ENCODE peak calls at places on chromosomes 6 and 20, in seven cellular contexts. F, A, D, Q, C, K and J are unnamed samples. For H3K27me3, the result is how much of the 10 kb centered on the place peaks cover.

GRCh38 chr20:61350500-61351250 is 98.6 kb downstream of the CDH4 start:
- DNase-seq in F (no peak), A (no peak), K (no peak), Q (no peak), D (no peak), C (no peak), J (no peak)

GRCh38 chr6:82875573-82876185 is 190.0 kb downstream of the UBE3D start:
- DNase-seq in C (no peak), K (peak), F (peak), A (no peak), D (no peak), Q (no peak), J (no peak)

GRCh38 chr20:10536531-10536930 is 101.4 kb downstream of the SLX4IP start:
- DNase-seq in D (no peak), K (no peak), F (no peak), C (no peak), Q (no peak), A (no peak), J (no peak)

GRCh38 chr6:14510038-14510437 is 392.5 kb downstream of the CD83 start:
- DNase-seq in Q (no peak), D (no peak), F (no peak), A (no peak), K (no peak), C (no peak), J (no peak)

GRCh38 chr6:156781882-156782631 is 4.9 kb downstream of the ARID1B start:
- DNase-seq in D (no peak), F (no peak), C (no peak), A (peak), Q (no peak), K (no peak), J (no peak)

GRCh38 chr6:169291639-169292339 is 38.1 kb upstream of the THBS2 start:
- DNase-seq in A (no peak), K (no peak), C (no peak), D (no peak), Q (no peak), F (no peak), J (no peak)

GRCh38 chr20:40743172-40743775 is 54.2 kb upstream of the MAFB start:
- DNase-seq in C (no peak), Q (no peak), A (no peak), D (no peak), K (no peak), F (no peak), J (no peak)

GRCh38 chr6:10837009-10837691 is 1.2 kb downstream of the MAK start:
- DNase-seq in C (no peak), A (no peak), K (no peak), Q (peak), F (peak), D (peak), J (no peak)

GRCh38 chr6:30590509-30590908 is 19.3 kb downstream of the ABCF1 start:
- DNase-seq in Q (no peak), F (no peak), K (no peak), A (no peak), D (no peak), C (no peak), J (no peak)

GRCh38 chr6:143402721-143403336 is 47.7 kb downstream of the ADAT2 start:
- DNase-seq in C (no peak), A (no peak), D (no peak), K (no peak), Q (no peak), F (no peak), J (no peak)

GRCh38 chr6:32816746-32817204 is at the start of gene HLA-DOB:
- DNase-seq in A (no peak), C (no peak), K (no peak), F (no peak), D (no peak), Q (no peak), J (peak)
- H3K27me3 ChIP-seq in A (under half), C (under half), K (under half), F (under half), D (under half), Q (under half), J (under half)

GRCh38 chr20:38178065-38178471 is 13.0 kb upstream of the TGM2 start:
- DNase-seq in F (no peak), C (no peak), D (no peak), K (no peak), A (no peak), Q (no peak), J (no peak)
- H3K27me3 ChIP-seq in F (under half), C (under half), D (under half), K (under half), A (under half), Q (under half), J (under half)

GRCh38 chr6:108127056-108127455 is 38.8 kb upstream of the NR2E1 start:
- DNase-seq in C (no peak), F (no peak), A (no peak), Q (no peak), D (no peak), K (no peak), J (no peak)

GRCh38 chr6:108123516-108123929 is 42.3 kb upstream of the NR2E1 start:
- DNase-seq in F (no peak), C (no peak), A (no peak), Q (no peak), K (no peak), D (no peak), J (no peak)

GRCh38 chr6:108120311-108120710 is 45.5 kb upstream of the NR2E1 start:
- DNase-seq in Q (no peak), A (no peak), C (no peak), K (no peak), D (no peak), F (no peak), J (no peak)

GRCh38 chr6:108121612-108122011 is 44.2 kb upstream of the NR2E1 start:
- DNase-seq in A (no peak), K (no peak), F (no peak), C (no peak), Q (no peak), D (no peak), J (no peak)

DNA sequence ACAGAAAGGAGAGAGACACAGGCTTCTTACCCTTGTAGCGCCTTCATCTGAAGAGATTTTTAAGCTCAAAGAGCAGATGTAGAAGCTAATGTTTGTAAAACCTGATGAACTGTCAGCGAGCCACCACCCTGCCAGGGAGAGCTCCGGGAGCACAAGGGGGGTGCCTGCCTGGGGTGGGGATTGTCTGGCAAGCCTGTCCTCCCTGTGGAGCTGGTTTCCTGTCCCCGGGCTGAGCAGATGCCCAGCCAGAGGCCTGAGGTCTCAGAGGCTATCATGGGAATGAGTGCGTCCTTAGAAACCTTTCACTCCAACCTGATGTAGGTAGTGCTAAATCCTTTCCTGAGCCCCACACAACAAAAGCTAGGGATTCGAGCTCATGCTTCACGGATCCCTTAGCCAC is 41.9 kb upstream of the NR2E1 start:
- DNase-seq in Q (no peak), C (no peak), F (no peak), A (no peak), D (no peak), K (no peak), J (no peak)
- H3K27me3 ChIP-seq in Q (half or more), C (under half), F (under half), A (under half), D (half or more), K (under half), J (under half)

GRCh38 chr6:166655713-166656265 is 28.7 kb upstream of the RPS6KA2 start:
- DNase-seq in K (no peak), D (no peak), A (no peak), Q (no peak), C (no peak), F (no peak), J (no peak)
- H3K27me3 ChIP-seq in K (under half), D (under half), A (under half), Q (under half), C (under half), F (under half), J (under half)

GRCh38 chr20:46139908-46140482 is 21.9 kb downstream of the CD40 start:
- DNase-seq in C (no peak), D (no peak), Q (no peak), F (no peak), K (no peak), A (no peak), J (no peak)
- H3K27me3 ChIP-seq in C (under half), D (half or more), Q (half or more), F (under half), K (half or more), A (under half), J (under half)